ENCODE peak calls at places on chromosome 7, in four cellular contexts. H is COR-L47; R is naive B cell; K is stimulated activated CD4-positive, alpha-beta T cell treated with anti-CD3 and anti-CD28 coated beads, Interleukin-12 subunit alpha, Interleukin-12 subunit beta, amount 100 ng/mL, for 24 hours. E is an unnamed sample.

GRCh38 chr7:30308392-30308791 is 24.0 kb downstream of the ZNRF2 start:
- DNase-seq in K (no peak), H (no peak), R (no peak), E (no peak)

GRCh38 chr7:106573738-106574137 is 87.2 kb downstream of the CCDC71L start:
- DNase-seq in R (no peak), H (no peak), K (no peak), E (no peak)

GRCh38 chr7:159032310-159032709 is 112.4 kb downstream of the VIPR2 start:
- DNase-seq in H (no peak), K (no peak), R (no peak), E (no peak)

GRCh38 chr7:6606866-6607583 is 8.4 kb upstream of the ZNF853 start:
- DNase-seq in K (no peak), H (no peak), R (no peak), E (no peak)

GRCh38 chr7:91020611-91021385 is 243.4 kb upstream of the FZD1 start:
- DNase-seq in R (no peak), K (no peak), H (no peak), E (no peak)

GRCh38 chr7:31126976-31127375 is 74.9 kb downstream of the ADCYAP1R1 start:
- DNase-seq in R (no peak), H (peak), K (no peak), E (no peak)

GRCh38 chr7:91198371-91198770 is 65.9 kb upstream of the FZD1 start:
- DNase-seq in H (no peak), K (no peak), R (no peak), E (no peak)

GRCh38 chr7:116180302-116180701 is 30.0 kb upstream of the TES start:
- DNase-seq in R (peak), H (peak), K (no peak), E (peak)

GRCh38 chr7:22572937-22573336 is 72.9 kb upstream of the STEAP1B start:
- DNase-seq in R (no peak), H (no peak), K (no peak), E (peak)

GRCh38 chr7:87213801-87214200 is 5.7 kb downstream of the TMEM243 start:
- DNase-seq in H (no peak), R (no peak), K (no peak), E (no peak)

GRCh38 chr7:16989883-16990413 is 108.2 kb upstream of the AGR3 start:
- DNase-seq in R (no peak), H (peak), K (no peak), E (no peak)

GRCh38 chr7:34357068-34357467 is 300.9 kb upstream of the NPSR1 start:
- DNase-seq in R (no peak), H (no peak), K (no peak), E (no peak)

GRCh38 chr7:19572566-19572965 is 136.3 kb downstream of the POLR1F start:
- DNase-seq in R (no peak), H (no peak), K (no peak), E (no peak)

GRCh38 chr7:22588396-22588795 is 88.4 kb upstream of the STEAP1B start:
- DNase-seq in H (no peak), R (no peak), K (no peak), E (no peak)

GRCh38 chr7:151451156-151451555 is 11.2 kb upstream of the CRYGN start:
- DNase-seq in K (no peak), H (no peak), R (no peak), E (no peak)

GRCh38 chr7:114415054-114415997 is 711 bp downstream of the FOXP2 start:
- DNase-seq in R (no peak), H (no peak), K (no peak), E (peak)

GRCh38 chr7:36602975-36603887 is 121.1 kb downstream of the AOAH start:
- DNase-seq in K (no peak), R (no peak), H (no peak), E (no peak)

GRCh38 chr7:111796671-111797070 is 234.4 kb upstream of the IMMP2L start:
- DNase-seq in H (no peak), R (no peak), K (no peak), E (no peak)

GRCh38 chr7:79548616-79549206 is 95.2 kb upstream of the MAGI2 start:
- DNase-seq in R (no peak), H (no peak), K (no peak), E (no peak)

GRCh38 chr7:50711271-50712175 is 71.2 kb downstream of the GRB10 start:
- DNase-seq in K (no peak), R (no peak), H (no peak), E (no peak)

GRCh38 chr7:83394776-83395175 is 232.1 kb upstream of the PCLO start:
- DNase-seq in K (no peak), H (no peak), R (no peak), E (no peak)

GRCh38 chr7:5426226-5426475 is 2.5 kb upstream of the TNRC18 start:
- DNase-seq in K (no peak), R (no peak), H (no peak), E (no peak)

E was measured in ELF-1.